ENCODE peak calls at places on chromosomes 16 and 17, in four cellular contexts. Q is T follicular helper cell, O is head of caudate nucleus, K is astrocyte of the spinal cord. Y is an unnamed sample.

GRCh38 chr17:1124896-1125774 is 54.6 kb downstream of the ABR start:
- DNase-seq in Q (no peak), O (peak; percentile 51), K (no peak), Y (no peak)

GRCh38 chr17:55584055-55584685 is 72.9 kb upstream of the SMIM36 start:
- DNase-seq in Q (no peak), O (no peak), K (no peak), Y (no peak)

GRCh38 chr17:5705081-5705875 is 121.0 kb upstream of the NLRP1 start:
- DNase-seq in Q (no peak), O (no peak), K (no peak), Y (no peak)

GRCh38 chr16:88264641-88265285 is 118.0 kb upstream of the ZNF469 start:
- DNase-seq in Q (no peak), O (no peak), K (peak; percentile 91), Y (no peak)

GRCh38 chr16:53740933-53741531 is 37.1 kb downstream of the FTO start:
- DNase-seq in Q (no peak), O (no peak), K (no peak), Y (no peak)

GRCh38 chr17:42289863-42290165 is 1.5 kb downstream of the STAT5A start:
- DNase-seq in Q (no peak), O (no peak), K (no peak), Y (no peak)

GRCh38 chr17:75096082-75096625 is 8.4 kb downstream of the SLC16A5 start:
- DNase-seq in Q (no peak), O (no peak), K (peak; percentile 50), Y (no peak)

GRCh38 chr17:14759325-14759724 is 458.4 kb downstream of the HS3ST3B1 start:
- DNase-seq in Q (no peak), O (no peak), K (no peak), Y (no peak)

GRCh38 chr17:81910840-81911276 is 341 bp downstream of the PCYT2 start:
- DNase-seq in Q (no peak), O (no peak), K (no peak), Y (no peak)

GRCh38 chr17:55527520-55528118 is 16.4 kb upstream of the SMIM36 start:
- DNase-seq in Q (no peak), O (peak; percentile 34), K (peak; percentile 63), Y (peak; percentile 7)

GRCh38 chr17:81465912-81466311 is 46.7 kb downstream of the ACTG1 start:
- DNase-seq in Q (no peak), O (no peak), K (no peak), Y (no peak)

GRCh38 chr16:81149614-81150013 is 53.4 kb upstream of the GCSH start:
- DNase-seq in Q (no peak), O (no peak), K (no peak), Y (no peak)

Y was measured in substantia nigra.